ENCODE peak calls at places on chromosome 22, in seven cellular contexts. F is cardiac fibroblast, S is NCI-H345, Z is GM12865, U is lung, B is GM20000, K is substantia nigra. D is an unnamed sample.

GRCh38 chr22:43387815-43388214 is 24.0 kb upstream of the MPPED1 start:
- DNase-seq in K (no peak), S (no peak), U (no peak), B (no peak), Z (no peak), F (no peak), D (no peak)

GRCh38 chr22:45336971-45337431 is 27.3 kb downstream of the FAM118A start:
- DNase-seq in Z (no peak), K (peak; percentile 28), F (peak; percentile 78), S (no peak), B (no peak), U (no peak), D (no peak)

GRCh38 chr22:29315286-29316195 is at the start of gene RASL10A:
- DNase-seq in F (no peak), B (peak; percentile 67), Z (no peak), K (no peak), U (no peak), S (no peak), D (peak; percentile 52)

GRCh38 chr22:31243339-31244043 is 31.4 kb downstream of the LIMK2 start:
- DNase-seq in U (no peak), S (no peak), Z (no peak), B (no peak), K (no peak), F (no peak), D (no peak)

GRCh38 chr22:43412808-43413785 is 1.3 kb downstream of the MPPED1 start:
- DNase-seq in Z (no peak), S (peak; percentile 45), K (no peak), U (no peak), B (no peak), F (no peak), D (no peak)

GRCh38 chr22:30309981-30310672 is 16.6 kb downstream of the TBC1D10A start:
- DNase-seq in S (no peak), U (peak; percentile 77), Z (peak; percentile 74), K (no peak), B (peak; percentile 55), F (peak; percentile 67), D (peak; percentile 29)

GRCh38 chr22:28139993-28140392 is 220.9 kb upstream of the PITPNB start:
- DNase-seq in B (no peak), Z (no peak), U (no peak), F (peak; percentile 84), K (no peak), S (no peak), D (no peak)

GRCh38 chr22:47204002-47204979 is 441.8 kb downstream of the TBC1D22A start:
- DNase-seq in S (no peak), K (no peak), B (no peak), Z (no peak), U (no peak), F (peak; percentile 8), D (no peak)

GRCh38 chr22:36773935-36774334 is 2.0 kb downstream of the IFT27 start:
- DNase-seq in Z (no peak), S (no peak), U (no peak), B (no peak), K (no peak), F (peak; percentile 59), D (peak; percentile 55)

GRCh38 chr22:20920881-20921203 is 3.6 kb downstream of the CRKL start:
- DNase-seq in Z (no peak), U (no peak), S (no peak), B (no peak), K (no peak), F (no peak), D (no peak)

GRCh38 chr22:44542561-44543222 is 44.7 kb upstream of the RTL6 start:
- DNase-seq in B (no peak), U (no peak), K (no peak), S (peak; percentile 58), Z (no peak), F (no peak), D (no peak)

GRCh38 chr22:10741210-10741609 is 4786.8 kb upstream of the OR11H1 start:
- DNase-seq in S (no peak), K (no peak), Z (no peak), U (no peak), F (no peak), B (peak; percentile 18), D (no peak)

GRCh38 chr22:21593406-21594232 is 26.1 kb downstream of the UBE2L3 start:
- DNase-seq in B (no peak), Z (no peak), F (no peak), S (no peak), K (no peak), U (no peak), D (no peak)

GRCh38 chr22:36022162-36022561 is 6.5 kb downstream of the RBFOX2 start:
- DNase-seq in F (peak; percentile 59), U (no peak), K (no peak), B (no peak), Z (no peak), S (no peak), D (no peak)

GRCh38 chr22:29043906-29044575 is 17.6 kb downstream of the C22orf31 start:
- DNase-seq in U (no peak), K (no peak), B (no peak), F (peak; percentile 64), S (no peak), Z (no peak), D (no peak)